ENCODE peak calls at places on chromosomes 11 and 22, in four cellular contexts. Z, P, S and I are unnamed samples.
A peak's percentile ranks its signal among the peaks of the same experiment; 100 is the strongest.

GRCh38 chr22:40107244-40107643 is 70.5 kb upstream of the TNRC6B start:
- DNase-seq in P (no peak), S (no peak), Z (no peak), I (no peak)

GRCh38 chr11:2662024-2662312 is 37.8 kb downstream of the KCNQ1OT1 start:
- DNase-seq in Z (no peak), P (no peak), S (no peak), I (no peak)

GRCh38 chr11:2166091-2166851 is 5.3 kb upstream of the INS start:
- DNase-seq in P (peak; percentile 27), Z (peak; percentile 50), S (peak; percentile 67), I (no peak)

GRCh38 chr22:37633693-37634504 is 5.6 kb upstream of the SH3BP1 start:
- DNase-seq in Z (peak; percentile 90), S (peak; percentile 69), P (peak; percentile 71), I (peak; percentile 65)

GRCh38 chr11:20353829-20354434 is 9.6 kb upstream of the HTATIP2 start:
- DNase-seq in P (peak; percentile 31), S (peak; percentile 49), Z (peak; percentile 43), I (peak; percentile 35)

GRCh38 chr11:64226507-64227051 is 505 bp downstream of the NUDT22 start:
- DNase-seq in S (no peak), Z (peak; percentile 48), P (peak; percentile 53), I (peak; percentile 78)

GRCh38 chr11:29260939-29261705 is 755.7 kb downstream of the KCNA4 start:
- DNase-seq in P (no peak), S (no peak), Z (peak; percentile 69), I (no peak)

GRCh38 chr11:562046-562645 is 1.4 kb downstream of the RASSF7 start:
- DNase-seq in S (no peak), P (no peak), Z (no peak), I (no peak)

GRCh38 chr22:47064016-47064415 is 301.6 kb downstream of the TBC1D22A start:
- DNase-seq in S (no peak), Z (no peak), P (no peak), I (no peak)

GRCh38 chr11:45091563-45092392 is 54.7 kb upstream of the PRDM11 start:
- DNase-seq in S (no peak), P (no peak), Z (no peak), I (no peak)